ENCODE peak calls at places on chromosomes 6 and 20, in six cellular contexts. K is left cardiac atrium, T is AG04449, L is GM13976, I is NAMALWA, R is cerebellum. C is an unnamed sample.

GRCh38 chr6:73393278-73393677 is 1.4 kb upstream of the DDX43 start:
- DNase-seq in I (no peak), R (no peak), T (no peak), L (no peak), K (no peak), C (no peak)

GRCh38 chr6:135880066-135880972 is 28.8 kb downstream of the PDE7B start:
- DNase-seq in L (peak), T (peak), K (no peak), R (no peak), I (peak), C (peak)

GRCh38 chr6:116208056-116208785 is 45.7 kb downstream of the TSPYL4 start:
- DNase-seq in T (no peak), L (no peak), K (no peak), R (no peak), I (no peak), C (no peak)

GRCh38 chr20:63835031-63835858 is 4.2 kb upstream of the ZBTB46 start:
- DNase-seq in T (peak), I (peak), R (peak), L (peak), K (peak), C (peak)

GRCh38 chr6:11747021-11747420 is 31.6 kb downstream of the ADTRP start:
- DNase-seq in R (no peak), K (no peak), T (no peak), L (no peak), I (no peak), C (no peak)

GRCh38 chr20:63347081-63347741 is 13.9 kb downstream of the CHRNA4 start:
- DNase-seq in T (no peak), L (no peak), I (no peak), K (no peak), R (no peak), C (no peak)

GRCh38 chr20:41261260-41261659 is 56.3 kb downstream of the ZHX3 start:
- DNase-seq in T (no peak), R (no peak), L (no peak), K (no peak), I (no peak), C (no peak)

GRCh38 chr6:14182916-14183315 is 65.3 kb downstream of the CD83 start:
- DNase-seq in T (no peak), L (no peak), K (no peak), I (no peak), R (no peak), C (no peak)

GRCh38 chr6:150306290-150306689 is 62.5 kb upstream of the IYD start:
- DNase-seq in R (no peak), K (no peak), L (no peak), I (no peak), T (no peak), C (no peak)

GRCh38 chr20:11919046-11919445 is 1.4 kb downstream of the BTBD3 start:
- DNase-seq in T (no peak), R (no peak), I (peak), L (no peak), K (no peak), C (no peak)

GRCh38 chr20:51345601-51346101 is 196.9 kb downstream of the NFATC2 start:
- DNase-seq in T (no peak), K (peak), I (no peak), L (no peak), R (no peak), C (no peak)

GRCh38 chr6:89989742-89990141 is 95.5 kb downstream of the GJA10 start:
- DNase-seq in L (no peak), T (peak), K (no peak), R (no peak), I (no peak), C (no peak)

GRCh38 chr6:41273699-41274098 is 12.8 kb downstream of the TREM1 start:
- DNase-seq in L (peak), I (no peak), R (no peak), T (no peak), K (no peak), C (no peak)

GRCh38 chr6:90472716-90473115 is 114.2 kb downstream of the MAP3K7 start:
- DNase-seq in I (no peak), T (no peak), L (no peak), R (no peak), K (no peak), C (no peak)

GRCh38 chr6:3427740-3428085 is 29.1 kb downstream of the SLC22A23 start:
- DNase-seq in L (no peak), R (no peak), I (no peak), K (peak), T (no peak), C (no peak)

GRCh38 chr6:119187596-119187995 is 109.1 kb upstream of the FAM184A start:
- DNase-seq in R (no peak), T (no peak), L (no peak), I (no peak), K (no peak), C (no peak)

GRCh38 chr20:31758991-31759390 is 19.9 kb downstream of the TPX2 start:
- DNase-seq in T (no peak), R (no peak), I (no peak), K (no peak), L (no peak), C (no peak)

GRCh38 chr6:3517350-3517749 is 60.5 kb upstream of the SLC22A23 start:
- DNase-seq in K (no peak), T (peak), L (no peak), R (no peak), I (no peak), C (no peak)

GRCh38 chr6:414447-414846 is 22.9 kb downstream of the IRF4 start:
- DNase-seq in T (no peak), K (no peak), R (no peak), I (no peak), L (no peak), C (no peak)

GRCh38 chr6:37650071-37650481 is 47.6 kb downstream of the MDGA1 start:
- DNase-seq in L (peak), K (no peak), I (no peak), R (no peak), T (no peak), C (peak)

GRCh38 chr6:168210239-168211107 is 109.1 kb downstream of the DACT2 start:
- DNase-seq in T (no peak), L (no peak), K (no peak), I (no peak), R (no peak), C (no peak)

GRCh38 chr6:152220785-152221184 is 413.3 kb downstream of the ESR1 start:
- DNase-seq in K (no peak), L (no peak), T (no peak), I (no peak), R (peak), C (no peak)